ENCODE peak calls at places on chromosomes 7 and 10, in six cellular contexts. L is transverse colon, T is astrocyte of the spinal cord, B is GM13976, V is stomach, G is fibroblast of lung. D is an unnamed sample.
A peak's percentile ranks its signal among the peaks of the same experiment; 100 is the strongest.

GRCh38 chr10:90924552-90924951 is 3.7 kb upstream of the ANKRD1 start:
- DNase-seq in L (no peak), T (no peak), V (no peak), B (no peak), G (no peak), D (no peak)

GRCh38 chr7:26307226-26307625 is 15.6 kb downstream of the SNX10 start:
- DNase-seq in L (peak; percentile 23), G (peak; percentile 56), B (no peak), T (no peak), V (no peak), D (no peak)

GRCh38 chr7:140696679-140697446 is at the start of gene NDUFB2:
- DNase-seq in L (peak; percentile 81), V (peak; percentile 62), B (peak; percentile 89), T (peak; percentile 88), G (peak; percentile 79), D (peak; percentile 68)

GRCh38 chr10:71970331-71970730 is 6.1 kb downstream of the CHST3 start:
- DNase-seq in B (no peak), G (no peak), T (peak; percentile 37), V (peak; percentile 75), L (no peak), D (peak; percentile 53)

GRCh38 chr10:34669079-34669478 is 146.0 kb downstream of the PARD3 start:
- DNase-seq in B (no peak), L (no peak), V (no peak), T (no peak), G (no peak), D (no peak)

GRCh38 chr10:17453377-17454091 is 861 bp downstream of the ST8SIA6 start:
- DNase-seq in V (peak; percentile 41), T (peak; percentile 44), G (peak; percentile 21), L (peak; percentile 65), B (peak; percentile 45), D (peak; percentile 42)

GRCh38 chr10:79129361-79129997 is 60.7 kb downstream of the ZMIZ1 start:
- DNase-seq in L (no peak), B (no peak), G (peak; percentile 58), T (peak; percentile 73), V (no peak), D (peak; percentile 50)

GRCh38 chr10:8331896-8332729 is 277.6 kb downstream of the GATA3 start:
- DNase-seq in T (peak; percentile 79), B (peak; percentile 59), V (peak; percentile 58), G (peak; percentile 16), L (peak; percentile 56), D (peak; percentile 49)

GRCh38 chr7:48280100-48280499 is 108.8 kb downstream of the ABCA13 start:
- DNase-seq in L (no peak), B (no peak), G (peak; percentile 87), T (peak; percentile 92), V (no peak), D (no peak)

GRCh38 chr7:47249361-47249760 is 332.6 kb downstream of the TNS3 start:
- DNase-seq in B (no peak), T (no peak), V (no peak), G (no peak), L (no peak), D (no peak)

GRCh38 chr7:78912781-78913180 is 540.7 kb downstream of the MAGI2 start:
- DNase-seq in B (no peak), G (peak; percentile 29), L (no peak), V (no peak), T (peak; percentile 2), D (no peak)

GRCh38 chr10:101932182-101932581 is 88.6 kb upstream of the KCNIP2 start:
- DNase-seq in T (no peak), B (no peak), L (no peak), V (no peak), G (no peak), D (no peak)

GRCh38 chr10:49161411-49161997 is 26.7 kb downstream of the TMEM273 start:
- DNase-seq in G (peak; percentile 72), L (no peak), T (peak; percentile 60), V (no peak), B (no peak), D (no peak)

GRCh38 chr10:106043833-106044232 is 1120.7 kb downstream of the SORCS1 start:
- DNase-seq in V (no peak), B (no peak), T (peak; percentile 39), L (no peak), G (no peak), D (no peak)

DNA sequence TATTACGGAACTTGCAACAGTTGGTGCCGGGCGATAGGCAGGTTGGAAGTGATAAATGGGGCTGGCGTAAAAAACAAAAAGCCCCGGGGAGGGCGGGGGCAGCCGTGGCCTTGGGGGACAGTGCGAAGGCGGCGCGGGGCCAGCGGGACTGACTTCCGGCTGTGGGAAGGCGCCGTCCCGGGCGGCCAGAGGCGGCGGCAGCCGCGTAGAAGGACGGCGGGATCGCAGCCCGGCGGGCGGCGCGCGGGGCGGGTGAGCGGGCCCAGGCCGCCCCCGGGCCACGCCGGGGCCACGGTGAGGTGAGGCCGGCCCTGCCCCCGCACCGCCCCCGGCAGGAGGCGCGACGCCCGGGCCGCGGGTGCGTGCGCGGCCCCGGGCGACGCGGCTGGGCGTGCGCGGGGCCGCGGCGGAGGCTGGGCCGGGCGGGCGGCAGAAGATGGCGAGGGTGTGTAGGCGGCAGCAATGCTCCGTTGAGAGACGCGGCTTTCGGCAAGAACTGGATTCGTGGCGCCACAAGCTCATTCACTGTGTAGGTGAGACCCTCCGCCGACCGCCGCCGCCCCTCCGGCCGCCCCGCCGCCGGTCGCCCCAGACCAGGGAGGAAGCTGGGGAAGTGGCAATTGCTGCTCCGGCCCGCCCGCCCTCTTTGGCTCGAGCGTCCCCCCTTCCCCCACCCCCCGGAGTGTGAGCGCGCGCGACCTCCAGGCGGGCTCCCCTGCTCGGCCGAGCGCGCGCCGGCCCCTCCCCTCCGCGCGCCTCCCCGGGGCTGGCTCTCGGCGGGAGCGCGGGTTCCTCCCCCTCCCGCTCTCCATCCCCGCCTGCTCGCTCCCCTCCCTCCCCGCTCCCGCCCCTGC is at the start of gene LCOR:
- DNase-seq in L (peak; percentile 87), B (peak; percentile 96), T (peak; percentile 90), V (peak; percentile 88), G (peak; percentile 86), D (peak; percentile 88)
- TF ChIP-seq CTCF in L (no peak), B (no peak), T (no peak), V (no peak), G (no peak), D (no peak)

DNA sequence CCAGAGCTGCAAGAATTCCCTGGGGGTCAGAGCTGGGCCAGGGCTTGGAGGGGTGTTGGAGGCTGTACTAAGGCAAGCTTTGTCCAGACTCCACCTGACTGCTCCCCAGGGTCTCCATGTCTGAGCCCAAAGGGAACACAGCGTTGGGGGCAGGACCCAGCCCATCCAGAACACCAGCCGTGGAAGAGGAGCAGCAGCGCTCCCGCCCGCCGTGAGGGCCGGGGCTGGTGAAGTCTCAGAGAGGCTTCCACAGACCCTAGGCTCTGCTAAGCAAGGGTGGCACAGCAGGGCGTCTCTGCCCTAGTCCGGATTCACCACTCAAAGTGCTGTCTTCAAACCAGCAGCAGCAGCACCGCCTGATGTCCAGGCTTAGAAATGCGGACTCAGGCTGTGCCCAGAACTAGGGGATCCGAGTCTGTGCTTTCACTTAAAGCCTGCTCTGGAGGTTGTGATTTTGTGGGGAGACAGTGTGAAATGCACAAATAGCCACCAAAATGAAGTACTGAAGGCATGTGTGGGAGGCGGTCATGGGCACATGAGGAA is 16.7 kb upstream of the AQP1 start:
- DNase-seq in G (no peak), T (no peak), V (no peak), L (no peak), B (no peak), D (no peak)
- TF ChIP-seq CTCF in G (peak; percentile 15), T (peak; percentile 30), V (no peak), L (no peak), B (no peak), D (no peak)

DNA sequence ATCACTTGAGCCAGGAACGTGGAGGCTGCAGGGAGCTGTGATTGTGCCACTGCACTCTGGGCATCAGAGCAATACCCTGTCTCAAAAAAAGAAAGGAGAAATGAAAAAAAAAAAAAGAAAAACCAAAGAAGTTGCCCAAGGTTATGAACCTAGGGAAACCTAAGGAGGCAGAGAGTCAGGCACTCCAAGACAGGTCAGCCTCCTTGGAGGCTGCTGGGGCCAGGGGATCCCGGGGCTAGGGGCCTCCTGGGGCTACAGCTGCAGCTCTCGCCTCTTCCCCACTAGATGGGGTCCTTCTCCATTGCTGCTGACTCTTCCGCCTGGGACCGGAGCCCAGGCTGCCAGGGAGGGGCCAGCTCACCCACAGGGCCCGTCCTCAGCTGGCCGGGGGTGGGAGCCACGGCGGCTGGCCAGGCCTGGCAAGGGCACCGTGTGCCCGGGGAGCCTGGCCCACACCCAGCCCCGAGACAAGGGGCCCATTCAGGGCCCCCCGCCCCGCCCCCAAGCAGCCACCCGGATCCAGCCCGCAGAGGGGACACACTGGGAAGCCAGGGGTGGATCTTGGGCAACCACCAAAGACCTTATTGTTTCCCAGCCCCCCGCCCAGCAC is 1.7 kb upstream of the SPACDR start:
- DNase-seq in T (peak; percentile 80), G (peak; percentile 79), B (no peak), V (peak; percentile 87), L (peak; percentile 69), D (peak; percentile 51)
- TF ChIP-seq CTCF in T (peak; percentile 86), G (peak; percentile 76), B (peak; percentile 15), V (no peak), L (peak; percentile 61), D (peak; percentile 21)

DNA sequence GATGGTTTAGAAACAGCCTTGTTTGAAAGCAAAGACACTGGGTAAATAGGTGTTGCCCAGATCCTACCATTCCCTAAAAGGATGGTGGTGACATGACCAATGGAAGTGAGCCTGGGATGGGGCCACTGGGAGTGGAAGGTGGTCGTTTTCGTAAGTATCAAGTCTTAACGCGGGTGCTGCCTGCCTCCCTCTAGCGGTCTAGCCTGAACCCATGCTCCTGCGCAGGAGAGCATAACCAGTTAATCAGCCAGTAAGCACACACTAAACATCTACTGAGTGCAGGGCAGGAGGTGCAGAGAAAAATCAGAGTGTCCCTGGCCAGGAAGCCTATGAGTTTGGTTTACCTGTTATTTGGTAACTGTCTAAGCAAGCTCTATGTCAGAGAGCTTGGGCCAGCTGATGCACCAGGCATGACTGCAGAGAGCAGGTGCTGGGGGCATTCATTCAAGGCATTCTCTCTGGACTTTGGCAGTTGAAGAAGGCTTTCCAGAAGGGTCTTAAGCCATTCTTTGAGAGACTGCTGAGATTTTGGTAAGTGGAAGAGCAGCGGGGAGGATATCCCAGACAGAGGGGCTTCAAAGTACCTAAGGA is 930 bp downstream of the GARIN1A start:
- DNase-seq in G (peak; percentile 24), B (peak; percentile 48), T (peak; percentile 34), L (no peak), V (no peak), D (peak; percentile 38)
- TF ChIP-seq CTCF in G (peak; percentile 71), B (peak; percentile 61), T (peak; percentile 76), L (no peak), V (no peak), D (peak; percentile 26)

GRCh38 chr10:11881477-11882417 is 58.6 kb downstream of the PROSER2 start:
- DNase-seq in G (no peak), T (no peak), B (no peak), L (peak; percentile 37), V (no peak), D (no peak)
- TF ChIP-seq CTCF in G (no peak), T (no peak), B (no peak), L (no peak), V (no peak), D (no peak)

GRCh38 chr7:3162286-3162685 is 118.6 kb upstream of the CARD11 start:
- DNase-seq in T (peak; percentile 17), G (peak; percentile 41), V (no peak), L (no peak), B (no peak), D (no peak)
- TF ChIP-seq CTCF in T (no peak), G (peak; percentile 49), V (no peak), L (no peak), B (no peak), D (no peak)

GRCh38 chr10:15267496-15267895 is 99.0 kb upstream of the NMT2 start:
- DNase-seq in L (no peak), T (no peak), B (no peak), V (no peak), G (no peak), D (no peak)
- TF ChIP-seq CTCF in L (peak; percentile 14), T (no peak), B (no peak), V (no peak), G (no peak), D (no peak)

D was measured in endothelial cell.